ENCODE peak calls at places on chromosomes 4 and X, in five cellular contexts. H is coronary artery, C is T-helper 17 cell, E is RPMI7951, Y is GF-D8. T is an unnamed sample.

GRCh38 chr4:94595880-94596483 is 144.2 kb downstream of the PDLIM5 start:
- DNase-seq in H (no peak), C (no peak), E (peak; percentile 45), Y (peak; percentile 48), T (peak; percentile 35)

GRCh38 chr4:73080789-73081188 is 11.3 kb upstream of the COX18 start:
- DNase-seq in H (no peak), C (no peak), E (no peak), Y (no peak), T (no peak)

GRCh38 chrX:71541546-71542022 is 8.7 kb downstream of the OGT start:
- DNase-seq in H (no peak), C (no peak), E (peak; percentile 54), Y (peak; percentile 17), T (peak; percentile 1)

GRCh38 chr4:49032440-49033161 is 46.5 kb downstream of the CWH43 start:
- DNase-seq in H (no peak), C (no peak), E (peak; percentile 21), Y (no peak), T (peak; percentile 24)

GRCh38 chr4:57037982-57038604 is 59.4 kb downstream of the POLR2B start:
- DNase-seq in H (no peak), C (no peak), E (no peak), Y (peak; percentile 2), T (peak; percentile 36)

GRCh38 chr4:1809754-1810502 is 16.8 kb downstream of the FGFR3 start:
- DNase-seq in H (no peak), C (peak; percentile 50), E (peak; percentile 40), Y (peak; percentile 6), T (peak; percentile 34)

GRCh38 chrX:66760648-66761047 is 121.8 kb upstream of the EDA2R start:
- DNase-seq in H (no peak), C (no peak), E (peak; percentile 14), Y (no peak), T (no peak)

GRCh38 chr4:7973545-7973981 is 33.9 kb upstream of the AFAP1 start:
- DNase-seq in H (no peak), C (no peak), E (peak; percentile 75), Y (no peak), T (peak; percentile 48)

GRCh38 chr4:7358100-7358735 is 76.5 kb downstream of the PSAPL1 start:
- DNase-seq in H (no peak), C (no peak), E (peak; percentile 88), Y (no peak), T (peak; percentile 92)

GRCh38 chrX:108666101-108666500 is 70.3 kb downstream of the IRS4 start:
- DNase-seq in H (no peak), C (no peak), E (no peak), Y (no peak), T (no peak)

GRCh38 chrX:110846071-110846470 is 50.5 kb upstream of the CHRDL1 start:
- DNase-seq in H (no peak), C (no peak), E (peak; percentile 46), Y (no peak), T (no peak)

GRCh38 chr4:181761130-181761529 is 482.1 kb upstream of the TENM3 start:
- DNase-seq in H (no peak), C (no peak), E (peak; percentile 27), Y (no peak), T (no peak)

GRCh38 chr4:143356493-143356892 is 19.8 kb downstream of the GAB1 start:
- DNase-seq in H (no peak), C (no peak), E (no peak), Y (no peak), T (no peak)

GRCh38 chr4:98026362-98026761 is 116.9 kb downstream of the STPG2 start:
- DNase-seq in H (no peak), C (no peak), E (no peak), Y (no peak), T (no peak)

GRCh38 chr4:104643805-104644204 is 149.1 kb upstream of the CXXC4 start:
- DNase-seq in H (no peak), C (no peak), E (no peak), Y (no peak), T (no peak)

GRCh38 chrX:15749642-15750610 is 11.9 kb downstream of the CA5B start:
- DNase-seq in H (no peak), C (no peak), E (peak; percentile 64), Y (peak; percentile 2), T (no peak)

GRCh38 chr4:40325406-40326019 is 9.6 kb upstream of the CHRNA9 start:
- DNase-seq in H (no peak), C (peak; percentile 41), E (peak; percentile 69), Y (peak; percentile 33), T (peak; percentile 60)

GRCh38 chr4:151013944-151014343 is 1.1 kb downstream of the LRBA start:
- DNase-seq in H (no peak), C (no peak), E (no peak), Y (no peak), T (no peak)

GRCh38 chr4:139278450-139278849 is 1.6 kb downstream of the MGARP start:
- DNase-seq in H (no peak), C (no peak), E (no peak), Y (no peak), T (no peak)

GRCh38 chr4:67881226-67881625 is 2.6 kb downstream of the TMPRSS11D start:
- DNase-seq in H (no peak), C (no peak), E (no peak), Y (no peak), T (no peak)

GRCh38 chrX:21382715-21383114 is 8.5 kb downstream of the CNKSR2 start:
- DNase-seq in H (no peak), C (no peak), E (no peak), Y (no peak), T (no peak)

GRCh38 chr4:10722957-10723356 is 38.4 kb upstream of the CLNK start:
- DNase-seq in H (no peak), C (no peak), E (no peak), Y (no peak), T (no peak)

GRCh38 chr4:86498560-86499166 is 95.5 kb upstream of the PTPN13 start:
- DNase-seq in H (no peak), C (no peak), E (peak; percentile 60), Y (peak; percentile 47), T (peak; percentile 58)

GRCh38 chr4:94961420-94961819 is 203.7 kb downstream of the BMPR1B start:
- DNase-seq in H (no peak), C (no peak), E (no peak), Y (no peak), T (no peak)

GRCh38 chr4:158007566-158007965 is 165.3 kb downstream of the GASK1B start:
- DNase-seq in H (no peak), C (no peak), E (no peak), Y (no peak), T (no peak)

GRCh38 chr4:14868426-14868825 is 133.9 kb upstream of the CPEB2 start:
- DNase-seq in H (no peak), C (no peak), E (no peak), Y (no peak), T (no peak)

GRCh38 chr4:121551271-121551670 is 145.5 kb downstream of the ANXA5 start:
- DNase-seq in H (no peak), C (no peak), E (no peak), Y (no peak), T (no peak)

GRCh38 chr4:188113156-188113555 is 3.8 kb upstream of the TRIML2 start:
- DNase-seq in H (no peak), C (no peak), E (peak; percentile 25), Y (no peak), T (no peak)

GRCh38 chrX:64894454-64895038 is 81.7 kb downstream of the ZC4H2 start:
- DNase-seq in H (no peak), C (no peak), E (peak; percentile 30), Y (no peak), T (no peak)

GRCh38 chr4:110669663-110670062 is 46.8 kb upstream of the PITX2 start:
- DNase-seq in H (no peak), C (no peak), E (no peak), Y (no peak), T (no peak)

GRCh38 chrX:154051210-154051810 is 31.6 kb upstream of the IRAK1 start:
- DNase-seq in H (no peak), C (peak; percentile 33), E (peak; percentile 44), Y (no peak), T (peak; percentile 49)

GRCh38 chr4:108988514-108989195 is 225.8 kb upstream of the ETNPPL start:
- DNase-seq in H (no peak), C (no peak), E (no peak), Y (no peak), T (no peak)

GRCh38 chrX:135345328-135345645 is 36.0 kb downstream of the ETDC start:
- DNase-seq in H (no peak), C (no peak), E (peak; percentile 82), Y (no peak), T (peak; percentile 4)

T was measured in A172.